ENCODE peak calls at places on chromosomes 3 and 15, in five cellular contexts. One of them, this sample, is unnamed.

GRCh38 chr15:43775411-43775965 is 1.3 kb downstream of the ELL3 start:
- DNase-seq in B cell: no peak
- DNase-seq in AG09309: no peak
- DNase-seq in esophagus squamous epithelium: no peak
- DNase-seq in fibroblast of mammary gland: peak; percentile 59
- DNase-seq in this sample: peak; percentile 14

GRCh38 chr3:5032844-5033243 is 53.6 kb downstream of the BHLHE40 start:
- DNase-seq in B cell: no peak
- DNase-seq in esophagus squamous epithelium: no peak
- DNase-seq in fibroblast of mammary gland: no peak
- DNase-seq in AG09309: no peak
- DNase-seq in this sample: no peak

GRCh38 chr15:57923750-57924149 is 141.8 kb downstream of the ALDH1A2 start:
- DNase-seq in fibroblast of mammary gland: peak; percentile 30
- DNase-seq in B cell: no peak
- DNase-seq in AG09309: no peak
- DNase-seq in esophagus squamous epithelium: no peak
- DNase-seq in this sample: no peak

GRCh38 chr15:88505721-88506120 is 38.2 kb downstream of the MRPS11 start:
- DNase-seq in B cell: no peak
- DNase-seq in esophagus squamous epithelium: no peak
- DNase-seq in fibroblast of mammary gland: no peak
- DNase-seq in AG09309: no peak
- DNase-seq in this sample: no peak

GRCh38 chr15:68311859-68312557 is 34.5 kb downstream of the FEM1B start:
- DNase-seq in fibroblast of mammary gland: no peak
- DNase-seq in esophagus squamous epithelium: no peak
- DNase-seq in AG09309: no peak
- DNase-seq in B cell: peak; percentile 2
- DNase-seq in this sample: no peak

GRCh38 chr15:92900712-92901052 is 558 bp downstream of the CHD2 start:
- DNase-seq in fibroblast of mammary gland: no peak
- DNase-seq in B cell: no peak
- DNase-seq in esophagus squamous epithelium: no peak
- DNase-seq in AG09309: no peak
- DNase-seq in this sample: no peak

GRCh38 chr3:126745760-126746394 is 41.8 kb downstream of the CHCHD6 start:
- DNase-seq in fibroblast of mammary gland: no peak
- DNase-seq in B cell: no peak
- DNase-seq in AG09309: no peak
- DNase-seq in esophagus squamous epithelium: no peak
- DNase-seq in this sample: no peak

GRCh38 chr15:74441248-74441939 is 7.6 kb upstream of the SEMA7A start:
- DNase-seq in B cell: no peak
- DNase-seq in AG09309: no peak
- DNase-seq in esophagus squamous epithelium: no peak
- DNase-seq in fibroblast of mammary gland: no peak
- DNase-seq in this sample: no peak

GRCh38 chr3:52520716-52521487 is 12.8 kb downstream of the NT5DC2 start:
- DNase-seq in esophagus squamous epithelium: no peak
- DNase-seq in B cell: peak; percentile 47
- DNase-seq in AG09309: no peak
- DNase-seq in fibroblast of mammary gland: no peak
- DNase-seq in this sample: no peak

GRCh38 chr3:55571913-55572312 is 84.8 kb upstream of the WNT5A start:
- DNase-seq in fibroblast of mammary gland: no peak
- DNase-seq in esophagus squamous epithelium: no peak
- DNase-seq in B cell: no peak
- DNase-seq in AG09309: no peak
- DNase-seq in this sample: peak; percentile 11
- TF ChIP-seq CTCF in fibroblast of mammary gland: no peak
- TF ChIP-seq CTCF in esophagus squamous epithelium: peak; percentile 22
- TF ChIP-seq CTCF in B cell: no peak
- TF ChIP-seq CTCF in AG09309: no peak
- TF ChIP-seq CTCF in this sample: peak; percentile 60

DNA sequence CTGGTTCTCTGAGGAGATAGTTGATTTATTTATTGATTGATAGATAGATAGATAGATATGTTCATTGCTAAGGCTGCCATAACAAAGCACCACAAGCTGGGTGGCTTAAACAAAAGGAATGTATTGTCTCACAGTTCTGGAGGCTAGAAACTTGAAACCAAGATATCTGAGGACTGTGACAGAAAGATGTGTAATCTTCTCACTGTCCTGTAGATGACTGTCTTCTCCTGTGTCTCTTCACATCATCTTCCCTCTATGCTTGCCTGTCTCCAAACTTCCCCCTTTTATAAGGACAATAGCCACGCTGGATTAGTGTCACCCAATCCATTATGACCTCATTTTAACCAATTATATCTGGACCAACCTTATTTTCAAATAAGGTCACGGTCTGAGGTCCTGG is 41.0 kb downstream of the GNB4 start:
- DNase-seq in fibroblast of mammary gland: peak; percentile 20
- DNase-seq in B cell: no peak
- DNase-seq in AG09309: no peak
- DNase-seq in esophagus squamous epithelium: no peak
- DNase-seq in this sample: no peak
- TF ChIP-seq CTCF in fibroblast of mammary gland: peak; percentile 12
- TF ChIP-seq CTCF in B cell: no peak
- TF ChIP-seq CTCF in AG09309: peak; percentile 21
- TF ChIP-seq CTCF in esophagus squamous epithelium: no peak
- TF ChIP-seq CTCF in this sample: no peak

DNA sequence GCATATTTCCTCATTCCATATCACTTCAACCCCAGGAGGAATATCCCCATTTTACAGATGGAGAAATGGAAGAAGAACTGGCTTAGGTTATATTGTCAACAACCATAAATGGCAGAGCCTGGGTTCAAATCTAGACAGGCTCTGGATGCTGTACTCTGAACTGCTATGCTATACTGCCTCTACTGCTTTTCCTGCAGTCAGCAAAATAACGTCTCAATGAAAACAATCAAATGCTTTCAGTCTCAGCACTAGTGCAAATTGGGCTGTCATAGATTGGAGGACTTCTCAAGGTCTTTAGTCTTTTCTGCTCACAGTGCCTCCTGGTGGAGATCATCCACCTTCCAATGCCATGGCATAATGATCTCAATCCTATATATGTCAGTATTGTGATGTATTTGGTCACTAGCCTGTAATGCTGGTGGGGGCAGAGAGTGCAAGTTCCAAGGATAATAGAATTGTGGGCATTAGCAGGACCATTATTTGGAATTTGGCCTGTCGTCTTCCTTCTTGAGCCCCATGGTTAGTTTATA is 285.0 kb downstream of the CLSTN2 start:
- DNase-seq in esophagus squamous epithelium: no peak
- DNase-seq in fibroblast of mammary gland: no peak
- DNase-seq in AG09309: no peak
- DNase-seq in B cell: no peak
- DNase-seq in this sample: no peak
- TF ChIP-seq CTCF in esophagus squamous epithelium: no peak
- TF ChIP-seq CTCF in fibroblast of mammary gland: peak; percentile 22
- TF ChIP-seq CTCF in AG09309: peak; percentile 22
- TF ChIP-seq CTCF in B cell: no peak
- TF ChIP-seq CTCF in this sample: peak; percentile 40

GRCh38 chr15:78616506-78616905 is 4.3 kb downstream of the CHRNA3 start:
- DNase-seq in esophagus squamous epithelium: no peak
- DNase-seq in B cell: no peak
- DNase-seq in AG09309: no peak
- DNase-seq in fibroblast of mammary gland: no peak
- DNase-seq in this sample: no peak
- TF ChIP-seq CTCF in esophagus squamous epithelium: no peak
- TF ChIP-seq CTCF in B cell: no peak
- TF ChIP-seq CTCF in AG09309: no peak
- TF ChIP-seq CTCF in fibroblast of mammary gland: no peak
- TF ChIP-seq CTCF in this sample: no peak

GRCh38 chr3:104273046-104273649 is 1093.6 kb upstream of the ALCAM start:
- DNase-seq in AG09309: peak; percentile 17
- DNase-seq in B cell: no peak
- DNase-seq in esophagus squamous epithelium: no peak
- DNase-seq in fibroblast of mammary gland: peak; percentile 51
- DNase-seq in this sample: peak; percentile 1
- TF ChIP-seq CTCF in AG09309: peak; percentile 75
- TF ChIP-seq CTCF in B cell: peak; percentile 81
- TF ChIP-seq CTCF in esophagus squamous epithelium: peak; percentile 48
- TF ChIP-seq CTCF in fibroblast of mammary gland: peak; percentile 75
- TF ChIP-seq CTCF in this sample: peak; percentile 74

GRCh38 chr3:194101592-194102432 is 34.1 kb upstream of the HES1 start:
- DNase-seq in esophagus squamous epithelium: no peak
- DNase-seq in fibroblast of mammary gland: no peak
- DNase-seq in AG09309: no peak
- DNase-seq in B cell: no peak
- DNase-seq in this sample: no peak
- TF ChIP-seq CTCF in esophagus squamous epithelium: no peak
- TF ChIP-seq CTCF in fibroblast of mammary gland: no peak
- TF ChIP-seq CTCF in AG09309: no peak
- TF ChIP-seq CTCF in B cell: no peak
- TF ChIP-seq CTCF in this sample: no peak

DNA sequence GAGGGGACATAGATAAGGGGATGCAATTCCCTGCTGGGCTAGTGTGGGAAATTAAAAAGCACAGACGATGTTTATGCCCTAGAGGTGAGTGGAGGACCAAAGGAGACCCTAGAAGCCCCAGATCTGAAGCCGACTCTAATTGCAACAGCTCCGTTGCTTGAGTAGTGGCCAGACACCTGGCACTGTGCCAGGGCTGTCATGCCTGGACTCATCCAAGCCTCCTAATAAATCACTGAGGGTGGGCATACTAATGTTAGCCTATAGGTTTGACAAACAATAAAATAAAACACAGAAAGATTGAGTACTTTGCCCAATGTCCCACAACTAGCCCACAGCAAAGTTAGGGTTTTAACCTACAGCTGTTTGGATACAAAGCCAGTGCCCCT is 25.4 kb upstream of the MRPS22 start:
- DNase-seq in AG09309: no peak
- DNase-seq in B cell: no peak
- DNase-seq in esophagus squamous epithelium: no peak
- DNase-seq in fibroblast of mammary gland: peak; percentile 19
- DNase-seq in this sample: no peak
- TF ChIP-seq CTCF in AG09309: no peak
- TF ChIP-seq CTCF in B cell: no peak
- TF ChIP-seq CTCF in esophagus squamous epithelium: no peak
- TF ChIP-seq CTCF in fibroblast of mammary gland: no peak
- TF ChIP-seq CTCF in this sample: no peak

GRCh38 chr3:50557106-50557505 is 10.4 kb downstream of the C3orf18 start:
- DNase-seq in fibroblast of mammary gland: no peak
- DNase-seq in AG09309: no peak
- DNase-seq in esophagus squamous epithelium: no peak
- DNase-seq in B cell: no peak
- DNase-seq in this sample: no peak
- TF ChIP-seq CTCF in fibroblast of mammary gland: no peak
- TF ChIP-seq CTCF in AG09309: no peak
- TF ChIP-seq CTCF in esophagus squamous epithelium: no peak
- TF ChIP-seq CTCF in B cell: no peak
- TF ChIP-seq CTCF in this sample: no peak

GRCh38 chr3:133169669-133170068 is 131.5 kb downstream of the TMEM108 start:
- DNase-seq in esophagus squamous epithelium: no peak
- DNase-seq in B cell: no peak
- DNase-seq in AG09309: no peak
- DNase-seq in fibroblast of mammary gland: no peak
- DNase-seq in this sample: no peak
- TF ChIP-seq CTCF in esophagus squamous epithelium: no peak
- TF ChIP-seq CTCF in B cell: no peak
- TF ChIP-seq CTCF in AG09309: no peak
- TF ChIP-seq CTCF in fibroblast of mammary gland: no peak
- TF ChIP-seq CTCF in this sample: no peak

GRCh38 chr3:49668414-49668797 is 5.7 kb upstream of the APEH start:
- DNase-seq in fibroblast of mammary gland: no peak
- DNase-seq in esophagus squamous epithelium: no peak
- DNase-seq in AG09309: no peak
- DNase-seq in B cell: no peak
- DNase-seq in this sample: no peak
- TF ChIP-seq CTCF in fibroblast of mammary gland: no peak
- TF ChIP-seq CTCF in esophagus squamous epithelium: no peak
- TF ChIP-seq CTCF in AG09309: no peak
- TF ChIP-seq CTCF in B cell: no peak
- TF ChIP-seq CTCF in this sample: no peak